ENCODE peak calls at places on chromosomes 16 and 17, in eight cellular contexts. T is iPS-NIHi11; W is OCI-LY7; V is EH; M is stimulated activated CD4-positive, alpha-beta T cell treated with anti-CD3 and anti-CD28 coated beads, Interleukin-1b, Interleukin-23, amount 100 ng/mL, for 1 hour; U is WTC11; N is iris pigment epithelial cell; A is pancreas. I is an unnamed sample.

GRCh38 chr16:54241525-54241924 is 45.1 kb downstream of the IRX3 start:
- DNase-seq in T (peak; percentile 36), M (no peak), N (no peak), V (no peak), U (no peak), A (no peak), W (no peak), I (no peak)

GRCh38 chr17:64781394-64781793 is 119.3 kb upstream of the SMURF2 start:
- DNase-seq in T (peak; percentile 49), M (no peak), W (peak; percentile 62), U (peak; percentile 55), A (no peak), V (peak; percentile 66), N (peak; percentile 53), I (no peak)

GRCh38 chr17:36501351-36501750 is 14.9 kb downstream of the ZNHIT3 start:
- DNase-seq in V (no peak), N (no peak), T (no peak), U (no peak), W (no peak), A (no peak), M (no peak), I (no peak)

GRCh38 chr17:79983456-79983855 is 52.2 kb downstream of the TBC1D16 start:
- DNase-seq in A (no peak), W (no peak), N (peak; percentile 19), M (no peak), T (no peak), V (peak; percentile 51), U (peak; percentile 8), I (no peak)

GRCh38 chr17:2388020-2388704 is 12.7 kb downstream of the MNT start:
- DNase-seq in T (no peak), W (no peak), A (no peak), U (no peak), N (no peak), V (no peak), M (no peak), I (no peak)

GRCh38 chr17:49333806-49334205 is 28.2 kb downstream of the ZNF652 start:
- DNase-seq in V (peak; percentile 15), U (no peak), N (peak; percentile 35), W (no peak), T (no peak), A (no peak), M (no peak), I (no peak)

GRCh38 chr17:55898195-55898594 is 147.3 kb downstream of the PCTP start:
- DNase-seq in N (no peak), T (no peak), A (no peak), V (no peak), W (no peak), U (no peak), M (no peak), I (no peak)

GRCh38 chr17:8284126-8284525 is 4.3 kb upstream of the RANGRF start:
- DNase-seq in N (no peak), T (no peak), A (no peak), W (no peak), M (no peak), V (no peak), U (no peak), I (no peak)

GRCh38 chr17:29163563-29163962 is 16.6 kb downstream of the MYO18A start:
- DNase-seq in N (no peak), M (no peak), U (no peak), A (no peak), T (no peak), W (no peak), V (peak; percentile 49), I (no peak)

GRCh38 chr16:3823427-3823826 is 57.1 kb downstream of the CREBBP start:
- DNase-seq in M (no peak), V (no peak), T (no peak), U (no peak), W (no peak), A (no peak), N (no peak), I (no peak)

GRCh38 chr17:67689534-67690177 is 28.1 kb upstream of the NOL11 start:
- DNase-seq in M (peak; percentile 9), W (peak; percentile 80), A (no peak), T (peak; percentile 65), V (peak; percentile 68), U (no peak), N (peak; percentile 57), I (peak; percentile 76)

GRCh38 chr17:35765086-35765710 is 4.5 kb downstream of the C17orf50 start:
- DNase-seq in M (no peak), T (no peak), A (no peak), W (no peak), V (peak; percentile 60), N (no peak), U (no peak), I (no peak)

GRCh38 chr17:41943492-41943891 is 13.1 kb downstream of the ODAD4 start:
- DNase-seq in M (no peak), U (no peak), W (no peak), N (no peak), V (no peak), T (no peak), A (no peak), I (no peak)

GRCh38 chr16:84689126-84689525 is 10.7 kb upstream of the USP10 start:
- DNase-seq in M (no peak), A (no peak), N (peak; percentile 97), U (no peak), V (peak; percentile 98), W (no peak), T (no peak), I (no peak)

GRCh38 chr16:11139624-11140375 is 116.2 kb downstream of the SOCS1 start:
- DNase-seq in V (no peak), W (no peak), T (no peak), U (no peak), N (no peak), M (no peak), A (no peak), I (no peak)

GRCh38 chr17:68784431-68784830 is 170.8 kb downstream of the ABCA8 start:
- DNase-seq in T (no peak), M (no peak), V (no peak), N (peak; percentile 72), W (no peak), U (no peak), A (no peak), I (no peak)

GRCh38 chr16:88378401-88378800 is 4.4 kb upstream of the ZNF469 start:
- DNase-seq in U (no peak), W (no peak), A (peak; percentile 6), V (no peak), M (no peak), T (no peak), N (no peak), I (no peak)

GRCh38 chr16:23371368-23371767 is 69.3 kb downstream of the SCNN1B start:
- DNase-seq in M (no peak), W (no peak), A (no peak), U (peak; percentile 32), T (no peak), N (no peak), V (no peak), I (no peak)

GRCh38 chr17:66612993-66613392 is 221.9 kb upstream of the CACNG5 start:
- DNase-seq in W (no peak), T (no peak), N (no peak), U (no peak), A (no peak), V (no peak), M (no peak), I (no peak)

GRCh38 chr17:70582777-70583176 is 413.4 kb downstream of the KCNJ2 start:
- DNase-seq in V (no peak), W (no peak), U (no peak), M (no peak), N (no peak), A (no peak), T (no peak), I (no peak)

GRCh38 chr16:19136549-19137196 is 22.9 kb downstream of the ITPRIPL2 start:
- DNase-seq in U (no peak), A (no peak), T (no peak), N (no peak), W (no peak), V (peak; percentile 52), M (no peak), I (no peak)

GRCh38 chr17:69179227-69179952 is 37.7 kb upstream of the ABCA6 start:
- DNase-seq in W (no peak), A (no peak), T (no peak), U (no peak), V (peak; percentile 53), N (peak; percentile 82), M (no peak), I (no peak)

GRCh38 chr16:56817056-56817455 is 48.0 kb upstream of the SLC12A3 start:
- DNase-seq in A (no peak), M (no peak), W (no peak), N (no peak), V (no peak), U (no peak), T (no peak), I (no peak)

GRCh38 chr16:69187387-69187890 is 475 bp downstream of the SNTB2 start:
- DNase-seq in V (peak; percentile 56), M (no peak), T (peak; percentile 70), U (peak; percentile 41), A (peak; percentile 72), W (peak; percentile 69), N (peak; percentile 47), I (no peak)

GRCh38 chr17:32497431-32498205 is 10.8 kb downstream of the CDK5R1 start:
- DNase-seq in V (peak; percentile 61), N (peak; percentile 29), T (no peak), W (no peak), M (no peak), A (no peak), U (no peak), I (no peak)

GRCh38 chr17:9645858-9646555 is 690 bp downstream of the USP43 start:
- DNase-seq in M (no peak), U (peak; percentile 74), W (no peak), T (peak; percentile 74), V (no peak), N (peak; percentile 36), A (peak; percentile 83), I (peak; percentile 32)

GRCh38 chr17:53219821-53220220 is 602.9 kb upstream of the KIF2B start:
- DNase-seq in U (no peak), A (no peak), W (no peak), V (no peak), M (no peak), T (no peak), N (no peak), I (no peak)

GRCh38 chr17:80660527-80661198 is 116.0 kb downstream of the RPTOR start:
- DNase-seq in T (peak; percentile 45), M (no peak), N (no peak), V (no peak), W (no peak), U (no peak), A (no peak), I (no peak)

GRCh38 chr17:62757518-62757951 is 50.6 kb downstream of the MARCHF10 start:
- DNase-seq in U (no peak), V (peak; percentile 18), W (no peak), M (no peak), N (no peak), T (no peak), A (no peak), I (no peak)

GRCh38 chr16:10009691-10010090 is 172.5 kb downstream of the GRIN2A start:
- DNase-seq in A (no peak), U (no peak), T (no peak), M (no peak), V (no peak), N (no peak), W (no peak), I (no peak)

GRCh38 chr16:56518435-56518834 is 1.4 kb downstream of the BBS2 start:
- DNase-seq in T (no peak), A (no peak), M (no peak), N (no peak), V (peak; percentile 41), W (no peak), U (no peak), I (no peak)

GRCh38 chr16:53372942-53373871 is 61.1 kb upstream of the RBL2 start:
- DNase-seq in V (no peak), N (no peak), T (peak; percentile 91), A (peak; percentile 81), W (no peak), U (peak; percentile 79), M (peak; percentile 82), I (no peak)

GRCh38 chr17:67666028-67666427 is 51.7 kb upstream of the NOL11 start:
- DNase-seq in W (no peak), N (no peak), A (no peak), V (no peak), U (no peak), M (no peak), T (no peak), I (no peak)

GRCh38 chr17:67506966-67507365 is 129.9 kb downstream of the PITPNC1 start:
- DNase-seq in N (peak; percentile 81), M (no peak), A (no peak), U (no peak), T (no peak), W (no peak), V (peak; percentile 65), I (no peak)

I was measured in HAP-1.